ENCODE peak calls at places on chromosomes 7 and 10, in four cellular contexts. C is IMR-90, M is fibroblast of lung, Y is stomach. X is an unnamed sample.

GRCh38 chr7:66187894-66188293 is 17.2 kb upstream of the TPST1 start:
- DNase-seq in Y (no peak), M (no peak), C (no peak), X (peak; percentile 61)

GRCh38 chr10:42754155-42755027 is 28.2 kb upstream of the BMS1 start:
- DNase-seq in C (no peak), Y (no peak), M (peak; percentile 24), X (peak; percentile 9)

GRCh38 chr7:128872394-128872824 is 9.8 kb downstream of the ATP6V1F start:
- DNase-seq in C (no peak), Y (no peak), M (no peak), X (no peak)

GRCh38 chr10:100654835-100655759 is 90.3 kb upstream of the PAX2 start:
- DNase-seq in M (no peak), Y (no peak), C (no peak), X (no peak)

GRCh38 chr7:42414028-42414427 is 177.0 kb upstream of the GLI3 start:
- DNase-seq in M (no peak), C (no peak), Y (no peak), X (no peak)

GRCh38 chr10:86367339-86367951 is 850 bp upstream of the GRID1 start:
- DNase-seq in C (no peak), M (no peak), Y (no peak), X (no peak)

GRCh38 chr7:158430308-158431034 is 157.2 kb downstream of the PTPRN2 start:
- DNase-seq in C (no peak), Y (no peak), M (no peak), X (no peak)

GRCh38 chr7:39667354-39667923 is 44.1 kb downstream of the RALA start:
- DNase-seq in Y (no peak), M (peak; percentile 61), C (no peak), X (no peak)

GRCh38 chr10:43304687-43305333 is 37.9 kb upstream of the RASGEF1A start:
- DNase-seq in Y (peak; percentile 80), C (peak; percentile 8), M (peak; percentile 20), X (peak; percentile 38)

GRCh38 chr7:99953649-99954048 is 22.2 kb downstream of the AZGP1 start:
- DNase-seq in C (peak; percentile 2), M (peak; percentile 40), Y (no peak), X (peak; percentile 47)

GRCh38 chr10:1100143-1100542 is 44.0 kb downstream of the WDR37 start:
- DNase-seq in C (no peak), Y (no peak), M (no peak), X (peak; percentile 17)

GRCh38 chr7:27139335-27140107 is 4.0 kb downstream of the HOXA5 start:
- DNase-seq in Y (no peak), C (no peak), M (no peak), X (no peak)

GRCh38 chr7:27137603-27138410 is 5.7 kb downstream of the HOXA5 start:
- DNase-seq in C (peak; percentile 73), Y (no peak), M (peak; percentile 73), X (no peak)

GRCh38 chr7:27140108-27140842 is 3.2 kb downstream of the HOXA5 start:
- DNase-seq in C (no peak), M (no peak), Y (no peak), X (no peak)

GRCh38 chr7:27141138-27141537 is 2.3 kb downstream of the HOXA5 start:
- DNase-seq in Y (no peak), C (no peak), M (no peak), X (no peak)

DNA sequence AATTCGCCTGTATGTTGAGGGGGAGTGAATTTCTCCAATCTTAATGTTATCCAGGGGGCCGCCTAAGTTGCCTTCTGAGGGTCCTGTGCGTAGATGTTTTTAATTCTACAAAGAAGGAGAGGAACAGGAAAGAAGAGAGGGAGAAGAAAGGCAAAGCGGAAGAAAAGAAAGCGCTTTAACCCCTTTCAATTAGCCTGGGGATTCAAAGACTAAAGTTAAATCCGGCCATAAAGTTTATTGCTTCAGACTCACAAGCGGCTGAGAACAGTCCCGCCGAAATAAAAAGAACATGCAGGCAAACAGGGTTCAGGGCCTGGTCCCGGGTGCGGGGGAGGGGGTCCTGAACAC is 4.5 kb downstream of the HOXA5 start:
- DNase-seq in M (no peak), Y (no peak), C (no peak), X (no peak)
- H3K4me3 ChIP-seq in M (peak overlapping the region; percentile 57), Y (peak overlapping the region; percentile 67), C (peak overlapping the region; percentile 30), X (no peak overlapping the region)

GRCh38 chr10:12348870-12349627 is at the start of gene CAMK1D:
- DNase-seq in Y (peak; percentile 77), C (peak; percentile 66), M (peak; percentile 69), X (peak; percentile 52)
- TF ChIP-seq CTCF in Y (no peak), C (peak; percentile 43), M (peak; percentile 30), X (no peak)

GRCh38 chr7:150511039-150511438 is 3.6 kb upstream of the GIMAP7 start:
- DNase-seq in C (no peak), M (no peak), Y (no peak), X (no peak)

GRCh38 chr7:150515752-150516151 is 1.1 kb downstream of the GIMAP7 start:
- DNase-seq in Y (no peak), C (no peak), M (no peak), X (no peak)

GRCh38 chr7:150514748-150515222 is at the start of gene GIMAP7:
- DNase-seq in Y (no peak), M (no peak), C (no peak), X (no peak)

GRCh38 chr7:150515248-150515647 is 576 bp downstream of the GIMAP7 start:
- DNase-seq in M (no peak), Y (no peak), C (no peak), X (no peak)

DNA sequence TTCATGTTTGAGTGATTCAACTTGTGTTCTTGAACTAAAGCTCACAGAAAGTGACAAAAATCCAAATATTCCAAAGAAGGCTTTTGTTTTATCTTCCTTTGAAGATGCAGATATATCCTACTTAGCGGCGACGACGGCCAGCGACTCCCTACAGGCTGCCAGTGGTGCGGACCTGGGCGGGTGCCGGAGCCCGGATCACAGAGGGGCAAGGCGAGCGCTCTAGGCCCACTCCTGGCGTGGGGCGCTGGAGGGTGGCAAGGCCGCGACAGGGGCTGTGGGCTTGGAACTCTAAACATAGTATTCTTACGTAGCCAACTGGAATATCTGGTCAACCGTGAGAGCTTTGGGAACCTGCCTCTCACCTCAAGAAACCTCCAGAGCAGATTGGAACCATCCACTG is 914 bp upstream of the GIMAP7 start:
- DNase-seq in Y (no peak), C (no peak), M (no peak), X (no peak)
- H3K4me3 ChIP-seq in Y (no peak overlapping the region), C (no peak overlapping the region), M (no peak overlapping the region), X (no peak overlapping the region)

GRCh38 chr10:16910795-16911164 is 93.6 kb upstream of the RSU1 start:
- DNase-seq in Y (no peak), M (no peak), C (no peak), X (peak; percentile 29)
- TF ChIP-seq CTCF in Y (no peak), M (no peak), C (no peak), X (peak; percentile 5)

GRCh38 chr10:48684463-48684791 is 246 bp upstream of the WDFY4 start:
- DNase-seq in M (no peak), Y (no peak), C (no peak), X (no peak)
- H3K4me3 ChIP-seq in M (no peak overlapping the region), Y (no peak overlapping the region), C (no peak overlapping the region), X (no peak overlapping the region)

GRCh38 chr10:61663466-61663865 is 737 bp downstream of the CABCOCO1 start:
- DNase-seq in M (no peak), Y (no peak), C (no peak), X (no peak)

GRCh38 chr10:61673360-61673759 is 10.6 kb downstream of the CABCOCO1 start:
- DNase-seq in C (no peak), Y (no peak), M (no peak), X (no peak)

GRCh38 chr10:61664985-61665384 is 2.3 kb downstream of the CABCOCO1 start:
- DNase-seq in M (no peak), C (no peak), Y (no peak), X (no peak)

GRCh38 chr10:61669849-61670248 is 7.1 kb downstream of the CABCOCO1 start:
- DNase-seq in M (no peak), C (no peak), Y (no peak), X (no peak)

GRCh38 chr10:61669161-61669755 is 6.5 kb downstream of the CABCOCO1 start:
- DNase-seq in Y (no peak), C (peak; percentile 11), M (peak; percentile 30), X (no peak)
- TF ChIP-seq CTCF in Y (no peak), C (no peak), M (no peak), X (peak; percentile 6)

GRCh38 chr7:28958946-28959417 is 852 bp upstream of the TRIL start:
- DNase-seq in C (no peak), Y (no peak), M (no peak), X (no peak)

GRCh38 chr7:28956608-28957063 is 1.5 kb downstream of the TRIL start:
- DNase-seq in Y (peak; percentile 74), C (peak; percentile 5), M (peak; percentile 42), X (peak; percentile 56)

GRCh38 chr7:28957064-28957821 is 887 bp downstream of the TRIL start:
- DNase-seq in Y (no peak), C (no peak), M (peak; percentile 11), X (peak; percentile 26)

GRCh38 chr7:28958235-28958945 is at the start of gene TRIL:
- DNase-seq in Y (peak; percentile 65), M (peak; percentile 77), C (peak; percentile 50), X (peak; percentile 81)

DNA sequence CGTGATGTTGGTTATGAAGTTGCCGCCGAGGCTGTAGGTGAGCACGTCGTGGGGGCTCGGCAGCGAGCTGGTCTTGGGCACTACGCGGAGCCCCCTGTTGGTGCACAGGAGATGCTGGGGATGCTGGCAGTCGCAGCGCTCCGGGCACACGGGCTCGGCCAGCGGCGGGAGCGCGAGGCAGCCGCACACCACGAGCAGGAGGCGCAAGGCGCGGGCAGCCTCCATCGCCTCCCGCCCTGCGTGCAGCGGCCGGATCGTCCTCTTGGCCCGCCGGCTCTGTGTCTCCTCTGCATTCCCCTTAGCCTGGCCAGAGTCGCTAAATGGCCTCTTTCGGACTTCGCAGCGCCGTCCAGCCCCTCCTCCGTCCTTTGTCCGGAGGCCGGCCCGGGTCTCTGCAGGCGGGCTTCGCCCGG is 302 bp downstream of the TRIL start:
- DNase-seq in Y (no peak), M (no peak), C (no peak), X (no peak)
- H3K4me3 ChIP-seq in Y (peak overlapping the region; percentile 49), M (peak overlapping the region; percentile 46), C (peak overlapping the region; percentile 39), X (peak overlapping the region; percentile 52)

DNA sequence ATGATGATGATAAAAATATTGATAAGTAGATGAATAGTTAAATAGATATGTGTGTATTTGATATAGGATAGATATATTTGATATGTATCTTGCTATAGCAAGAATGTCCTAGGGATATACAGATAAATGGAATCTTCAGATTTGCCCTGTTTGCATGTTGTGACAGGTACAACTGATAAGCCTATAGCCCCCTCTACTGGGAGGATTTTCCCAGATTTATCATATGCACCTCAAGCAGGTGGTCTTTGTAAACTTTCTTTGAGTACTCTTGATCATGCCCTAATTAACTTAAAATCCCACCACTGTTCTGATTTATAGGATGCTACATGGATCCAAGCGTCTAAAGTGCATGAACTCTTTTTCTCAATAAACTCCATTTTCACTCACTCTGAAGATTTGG is 1050.7 kb downstream of the SORCS3 start:
- DNase-seq in Y (no peak), C (no peak), M (no peak), X (no peak)
- TF ChIP-seq CTCF in Y (no peak), C (peak; percentile 22), M (no peak), X (no peak)

GRCh38 chr7:98283127-98283886 is 1.8 kb downstream of the BRI3 start:
- DNase-seq in Y (peak; percentile 49), M (peak; percentile 64), C (peak; percentile 56), X (peak; percentile 63)
- H3K4me3 ChIP-seq in Y (peak overlapping the region; percentile 99), M (peak overlapping the region; percentile 71), C (peak overlapping the region; percentile 88), X (peak overlapping the region; percentile 95)